ENCODE peak calls at places on chromosomes 16 and 17, in nine cellular contexts. H, J, F, P, A, Q, V, Z and G are unnamed samples.

GRCh38 chr17:29299031-29299430 is 5.1 kb upstream of the NUFIP2 start:
- DNase-seq in H (no peak), J (no peak), F (no peak), P (no peak), A (no peak), Q (no peak), V (no peak), Z (no peak), G (no peak)

GRCh38 chr17:9470171-9470570 is 105.4 kb downstream of the STX8 start:
- DNase-seq in H (no peak), J (peak), F (no peak), P (peak), A (no peak), Q (no peak), V (no peak), Z (no peak), G (no peak)

GRCh38 chr16:65185379-65185778 is 63.5 kb upstream of the CDH11 start:
- DNase-seq in H (no peak), J (no peak), F (no peak), P (no peak), A (no peak), Q (no peak), V (no peak), Z (no peak), G (no peak)

GRCh38 chr17:7559307-7560171 is 989 bp downstream of the TNFSF13 start:
- DNase-seq in H (no peak), J (no peak), F (no peak), P (no peak), A (no peak), Q (no peak), V (no peak), Z (no peak), G (peak)

GRCh38 chr17:41315814-41316430 is 412 bp upstream of the KRTAP17-1 start:
- DNase-seq in H (no peak), J (no peak), F (no peak), P (no peak), A (no peak), Q (no peak), V (no peak), Z (no peak), G (no peak)

GRCh38 chr17:3915642-3916012 is 638 bp downstream of the P2RX1 start:
- DNase-seq in H (no peak), J (no peak), F (no peak), P (no peak), A (no peak), Q (no peak), V (peak), Z (no peak), G (no peak)

GRCh38 chr16:62545039-62545438 is 508.8 kb upstream of the CDH8 start:
- DNase-seq in H (no peak), J (no peak), F (no peak), P (no peak), A (no peak), Q (no peak), V (no peak), Z (no peak), G (no peak)

GRCh38 chr16:20910781-20911321 is 10.3 kb downstream of the LYRM1 start:
- DNase-seq in H (no peak), J (peak), F (no peak), P (peak), A (no peak), Q (peak), V (no peak), Z (no peak), G (no peak)

GRCh38 chr16:31411024-31411845 is 16.9 kb downstream of the COX6A2 start:
- DNase-seq in H (no peak), J (no peak), F (no peak), P (peak), A (no peak), Q (no peak), V (no peak), Z (no peak), G (peak)

GRCh38 chr16:49514391-49514980 is 140.9 kb downstream of the C16orf78 start:
- DNase-seq in H (no peak), J (no peak), F (no peak), P (no peak), A (no peak), Q (no peak), V (no peak), Z (no peak), G (no peak)

GRCh38 chr17:65121916-65122821 is 15.0 kb upstream of the RGS9 start:
- DNase-seq in H (no peak), J (no peak), F (no peak), P (no peak), A (no peak), Q (no peak), V (peak), Z (no peak), G (no peak)

GRCh38 chr17:9071921-9072503 is 50.7 kb downstream of the NTN1 start:
- DNase-seq in H (no peak), J (no peak), F (no peak), P (peak), A (no peak), Q (no peak), V (no peak), Z (no peak), G (no peak)

GRCh38 chr17:59027750-59028149 is 78.9 kb downstream of the TRIM37 start:
- DNase-seq in H (no peak), J (no peak), F (no peak), P (no peak), A (no peak), Q (no peak), V (no peak), Z (no peak), G (no peak)